ENCODE peak calls at places on chromosomes 12 and 14, in seven cellular contexts. V is IMR-90, N is hepatocyte, L is cardiac muscle cell, X is gastrocnemius medialis, Y is psoas muscle, H is transverse colon. B is an unnamed sample.
A peak's percentile ranks its signal among the peaks of the same experiment; 100 is the strongest.

GRCh38 chr12:53071591-53072551 is 7.3 kb downstream of the SPRYD3 start:
- DNase-seq in V (peak; percentile 33), N (peak; percentile 49), H (peak; percentile 60), Y (peak; percentile 89), X (no peak), L (peak; percentile 70), B (no peak)

GRCh38 chr12:51773145-51773869 is 75.2 kb downstream of the FIGNL2 start:
- DNase-seq in L (no peak), X (no peak), H (no peak), Y (no peak), V (peak; percentile 77), N (no peak), B (peak; percentile 56)

GRCh38 chr12:113314121-113314529 is 20.8 kb downstream of the SLC8B1 start:
- DNase-seq in V (peak; percentile 38), Y (no peak), H (no peak), X (no peak), N (no peak), L (no peak), B (no peak)

GRCh38 chr14:38210168-38210567 is 2.5 kb downstream of the SSTR1 start:
- DNase-seq in N (peak; percentile 16), Y (peak; percentile 50), X (no peak), L (no peak), H (no peak), V (peak; percentile 86), B (no peak)

GRCh38 chr12:62744551-62744950 is 190.4 kb downstream of the PPM1H start:
- DNase-seq in N (no peak), V (peak; percentile 34), H (no peak), L (no peak), Y (peak; percentile 56), X (no peak), B (no peak)

GRCh38 chr12:92078167-92079053 is 67.2 kb downstream of the BTG1 start:
- DNase-seq in N (peak; percentile 53), L (no peak), X (no peak), H (peak; percentile 18), V (peak; percentile 96), Y (no peak), B (peak; percentile 98)

GRCh38 chr12:71592841-71593240 is 70.8 kb downstream of the ZFC3H1 start:
- DNase-seq in N (no peak), Y (no peak), X (no peak), H (no peak), L (no peak), V (no peak), B (peak; percentile 60)

GRCh38 chr12:27549801-27550652 is 26.0 kb downstream of the PPFIBP1 start:
- DNase-seq in H (peak; percentile 74), N (peak; percentile 87), Y (peak; percentile 83), X (peak; percentile 86), V (peak; percentile 97), L (peak; percentile 7), B (peak; percentile 80)

GRCh38 chr14:98956181-98956580 is 315.8 kb downstream of the BCL11B start:
- DNase-seq in Y (no peak), X (no peak), L (no peak), V (no peak), N (no peak), H (no peak), B (no peak)

GRCh38 chr14:100237735-100238418 is 1.1 kb upstream of the YY1 start:
- DNase-seq in L (peak; percentile 79), Y (peak; percentile 74), H (peak; percentile 58), V (peak; percentile 35), N (peak; percentile 73), X (peak; percentile 38), B (no peak)

GRCh38 chr14:65134651-65135579 is 32.6 kb upstream of the MAX start:
- DNase-seq in X (no peak), L (no peak), H (peak; percentile 29), V (no peak), N (no peak), Y (no peak), B (no peak)

GRCh38 chr12:32618115-32618514 is 61.0 kb upstream of the DNM1L start:
- DNase-seq in V (no peak), Y (no peak), X (no peak), N (no peak), L (no peak), H (no peak), B (no peak)

GRCh38 chr14:77867476-77867875 is 67.6 kb downstream of the ADCK1 start:
- DNase-seq in V (no peak), X (no peak), N (no peak), Y (peak; percentile 32), L (no peak), H (no peak), B (no peak)

GRCh38 chr12:117098361-117099217 is 627 bp downstream of the TESC start:
- DNase-seq in X (no peak), L (no peak), H (peak; percentile 16), V (no peak), Y (no peak), N (no peak), B (no peak)

GRCh38 chr12:33438025-33438772 is 1.4 kb downstream of the SYT10 start:
- DNase-seq in X (no peak), N (no peak), V (no peak), L (peak; percentile 3), Y (no peak), H (no peak), B (no peak)

DNA sequence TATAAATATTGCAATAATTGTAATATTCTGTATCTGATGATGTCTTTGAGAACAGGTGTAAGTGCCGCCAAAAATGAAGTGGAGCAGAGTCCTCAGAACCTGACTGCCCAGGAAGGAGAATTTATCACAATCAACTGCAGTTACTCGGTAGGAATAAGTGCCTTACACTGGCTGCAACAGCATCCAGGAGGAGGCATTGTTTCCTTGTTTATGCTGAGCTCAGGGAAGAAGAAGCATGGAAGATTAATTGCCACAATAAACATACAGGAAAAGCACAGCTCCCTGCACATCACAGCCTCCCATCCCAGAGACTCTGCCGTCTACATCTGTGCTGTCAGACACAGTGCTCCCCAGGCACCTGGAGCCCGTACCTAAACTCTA is 268.7 kb downstream of the DAD1 start:
- DNase-seq in V (no peak), N (no peak), H (no peak), L (no peak), Y (no peak), X (no peak), B (no peak)
- TF ChIP-seq CTCF in V (no peak), N (no peak), H (no peak), L (no peak), Y (no peak), X (no peak), B (peak; percentile 20)

DNA sequence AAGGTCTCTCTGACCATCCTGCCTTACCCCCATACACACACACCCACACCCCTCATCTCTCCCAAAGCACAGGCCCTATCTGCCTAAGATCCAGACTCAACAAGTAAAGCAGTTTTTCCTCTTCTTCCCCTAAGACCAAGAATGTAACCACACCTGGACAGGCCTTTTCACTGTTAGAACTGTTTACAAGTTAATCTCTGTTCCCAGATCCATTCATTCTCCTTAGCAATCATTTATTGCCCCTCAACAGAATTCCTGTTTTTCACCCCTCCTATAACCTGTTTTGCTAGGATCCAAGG is 1.9 kb upstream of the CIROP start:
- DNase-seq in V (no peak), Y (no peak), N (no peak), L (no peak), H (no peak), X (no peak), B (no peak)
- H3K27ac ChIP-seq in V (no peak overlapping the region), Y (no peak overlapping the region), N (no peak overlapping the region), L (no peak overlapping the region), H (no peak overlapping the region), X (no peak overlapping the region), B (no peak overlapping the region)

DNA sequence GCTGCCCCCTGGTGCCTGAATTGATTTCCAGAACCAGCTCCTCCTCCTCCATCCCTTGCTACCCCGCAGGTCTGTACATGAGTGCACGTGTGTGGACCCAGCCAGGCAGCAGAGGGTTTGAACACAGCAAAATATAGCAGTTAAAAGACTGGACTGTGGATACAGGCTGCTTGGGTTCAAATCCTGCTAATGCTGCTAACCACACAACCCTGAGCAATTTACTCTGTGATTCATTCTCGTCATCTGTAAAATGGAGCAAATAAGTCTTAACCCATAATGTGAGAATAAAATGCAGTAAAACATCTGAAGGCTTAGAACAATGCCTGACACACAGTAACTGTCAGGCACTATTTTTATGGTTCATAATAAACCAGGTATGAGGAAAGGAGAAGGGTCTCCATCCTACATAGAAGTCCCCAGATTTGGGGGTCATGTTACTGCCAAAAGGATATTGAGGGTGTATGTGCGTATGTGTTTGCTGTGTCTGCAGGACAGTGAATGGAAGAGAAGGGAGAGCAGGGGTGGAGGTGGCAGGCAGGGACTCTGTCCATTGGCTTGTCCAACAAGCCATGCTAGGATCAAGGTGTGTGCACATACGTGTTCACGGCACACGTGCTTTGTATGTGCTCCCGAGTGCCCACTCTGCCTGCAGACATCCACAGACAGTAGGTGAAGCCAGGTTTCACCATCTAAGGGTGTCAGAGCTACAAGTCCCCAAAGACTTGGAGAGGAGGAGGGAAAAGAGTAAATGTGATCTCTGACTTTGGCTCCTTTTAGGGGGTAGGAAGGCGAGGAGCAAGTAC is 1.5 kb upstream of the STAT6 start:
- DNase-seq in N (no peak), H (no peak), V (no peak), L (no peak), Y (no peak), X (no peak), B (no peak)
- TF ChIP-seq CTCF in N (peak; percentile 96), H (no peak), V (no peak), L (peak; percentile 81), Y (peak; percentile 82), X (peak; percentile 84), B (no peak)

GRCh38 chr12:67752226-67752732 is 103.7 kb downstream of the DYRK2 start:
- DNase-seq in N (no peak), L (no peak), V (peak; percentile 58), X (no peak), Y (no peak), H (no peak), B (peak; percentile 64)

GRCh38 chr12:67750528-67751183 is 102.1 kb downstream of the DYRK2 start:
- DNase-seq in X (no peak), V (no peak), L (no peak), Y (no peak), N (no peak), H (no peak), B (no peak)

GRCh38 chr12:67747869-67748760 is 99.6 kb downstream of the DYRK2 start:
- DNase-seq in H (peak; percentile 56), Y (peak; percentile 80), V (peak; percentile 72), X (peak; percentile 54), N (peak; percentile 75), L (no peak), B (peak; percentile 54)

GRCh38 chr12:67751376-67751928 is 102.9 kb downstream of the DYRK2 start:
- DNase-seq in X (no peak), L (no peak), V (peak; percentile 20), Y (no peak), H (no peak), N (peak; percentile 15), B (no peak)

DNA sequence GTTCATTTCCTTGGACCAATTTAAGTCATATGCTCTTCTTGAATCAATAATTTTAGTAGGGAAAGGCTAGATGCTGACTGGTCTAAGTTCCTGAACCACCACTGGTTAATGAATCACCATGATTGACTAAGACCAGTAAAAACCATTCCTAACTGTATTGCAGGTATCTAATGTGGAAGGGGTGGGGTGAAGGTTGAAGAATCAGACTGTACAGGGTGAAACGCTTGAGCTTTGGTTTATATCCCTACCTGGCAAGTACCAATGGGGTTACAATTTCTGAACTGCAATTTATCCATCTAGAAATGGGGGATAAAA is 100.2 kb downstream of the DYRK2 start:
- DNase-seq in L (no peak), N (no peak), X (no peak), Y (no peak), H (no peak), V (peak; percentile 33), B (peak; percentile 70)
- H3K27ac ChIP-seq in L (no peak overlapping the region), N (peak overlapping the region; percentile 87), X (peak overlapping the region; percentile 54), Y (peak overlapping the region; percentile 76), H (peak overlapping the region; percentile 81), V (no peak overlapping the region), B (no peak overlapping the region)

GRCh38 chr12:124774462-124775167 is 89.0 kb downstream of the SCARB1 start:
- DNase-seq in L (no peak), N (no peak), Y (no peak), V (peak; percentile 85), X (peak; percentile 35), H (peak; percentile 48), B (peak; percentile 43)
- TF ChIP-seq CTCF in L (no peak), N (no peak), Y (no peak), V (no peak), X (no peak), H (no peak), B (no peak)

B was measured in foreskin keratinocyte.